ENCODE peak calls at places on chromosomes 1 and 21, in seven cellular contexts. H, T, C, Q, Z, J and L are unnamed samples.

GRCh38 chr1:21816602-21817302 is 4.7 kb downstream of the LDLRAD2 start:
- DNase-seq in C (peak), Q (peak), H (no peak), J (no peak), Z (no peak), T (no peak), L (peak)

GRCh38 chr1:103058393-103058792 is 49.9 kb downstream of the COL11A1 start:
- DNase-seq in Z (no peak), T (no peak), Q (no peak), J (no peak), C (no peak), H (no peak), L (no peak)

GRCh38 chr1:38117444-38117887 is 70.9 kb upstream of the POU3F1 start:
- DNase-seq in Z (no peak), T (no peak), C (no peak), Q (no peak), H (no peak), J (no peak), L (no peak)

GRCh38 chr1:3211996-3212395 is 143.0 kb downstream of the PRDM16 start:
- DNase-seq in H (no peak), Z (no peak), J (no peak), C (no peak), Q (no peak), T (no peak), L (no peak)

GRCh38 chr1:101959456-101959855 is 37.3 kb downstream of the OLFM3 start:
- DNase-seq in Z (no peak), T (no peak), Q (no peak), J (no peak), H (no peak), C (no peak), L (no peak)

GRCh38 chr1:67479146-67479891 is 49.1 kb upstream of the SERBP1 start:
- DNase-seq in C (peak), Q (peak), T (peak), J (no peak), H (no peak), Z (peak), L (no peak)

GRCh38 chr1:44405804-44406743 is 1.0 kb downstream of the RNF220 start:
- DNase-seq in C (no peak), T (no peak), H (no peak), Z (no peak), Q (peak), J (peak), L (no peak)

GRCh38 chr1:25083481-25084345 is 148.6 kb downstream of the SYF2 start:
- DNase-seq in T (no peak), Z (no peak), H (no peak), C (no peak), Q (no peak), J (no peak), L (no peak)

GRCh38 chr1:2929335-2929734 is 91.9 kb upstream of the ACTRT2 start:
- DNase-seq in Z (no peak), C (no peak), H (no peak), T (no peak), Q (no peak), J (no peak), L (no peak)

GRCh38 chr1:98030483-98030882 is 109.6 kb upstream of the DPYD start:
- DNase-seq in C (peak), H (peak), J (no peak), T (no peak), Z (no peak), Q (peak), L (no peak)

GRCh38 chr1:58769809-58770345 is 14.0 kb downstream of the JUN start:
- DNase-seq in Q (no peak), H (no peak), C (peak), J (no peak), T (no peak), Z (no peak), L (no peak)

GRCh38 chr1:9476790-9477463 is 62.3 kb upstream of the SLC25A33 start:
- DNase-seq in J (no peak), Q (no peak), H (no peak), Z (no peak), T (no peak), C (peak), L (no peak)

GRCh38 chr1:108814343-108815125 is 42.4 kb downstream of the AKNAD1 start:
- DNase-seq in T (no peak), Q (no peak), H (no peak), Z (no peak), J (no peak), C (peak), L (no peak)

GRCh38 chr1:2592672-2593071 is 6.1 kb downstream of the PRXL2B start:
- DNase-seq in T (no peak), C (no peak), Z (no peak), Q (no peak), J (no peak), H (no peak), L (no peak)

GRCh38 chr1:103514920-103515503 is 10.5 kb upstream of the RNPC3 start:
- DNase-seq in T (peak), Z (peak), H (no peak), J (peak), C (peak), Q (peak), L (no peak)

GRCh38 chr1:155946633-155947219 is 5.3 kb downstream of the RXFP4 start:
- DNase-seq in J (peak), Z (no peak), T (no peak), Q (no peak), H (no peak), C (no peak), L (no peak)

GRCh38 chr1:8230284-8230605 is 87.7 kb upstream of the SLC45A1 start:
- DNase-seq in Q (no peak), J (no peak), T (no peak), Z (no peak), H (no peak), C (no peak), L (no peak)

GRCh38 chr1:201254625-201255469 is 28.5 kb upstream of the PKP1 start:
- DNase-seq in T (no peak), J (peak), Q (peak), C (peak), H (no peak), Z (peak), L (no peak)

GRCh38 chr1:243549108-243549507 is 293.3 kb downstream of the SDCCAG8 start:
- DNase-seq in J (no peak), H (peak), T (no peak), Q (no peak), Z (no peak), C (peak), L (no peak)

GRCh38 chr1:71089536-71090270 is 8.9 kb upstream of the ZRANB2 start:
- DNase-seq in T (no peak), C (peak), J (no peak), H (peak), Q (no peak), Z (no peak), L (no peak)

GRCh38 chr1:197915217-197915616 is 2.0 kb upstream of the LHX9 start:
- DNase-seq in J (no peak), Q (no peak), Z (peak), T (no peak), H (no peak), C (no peak), L (no peak)

GRCh38 chr1:186044079-186044685 is 310.0 kb downstream of the HMCN1 start:
- DNase-seq in Q (no peak), H (no peak), T (no peak), Z (no peak), C (no peak), J (no peak), L (no peak)

GRCh38 chr1:164754088-164754600 is 195.2 kb downstream of the PBX1 start:
- DNase-seq in Q (no peak), H (no peak), C (peak), J (no peak), T (no peak), Z (no peak), L (no peak)

GRCh38 chr21:40512590-40512989 is 334.4 kb downstream of the DSCAM start:
- DNase-seq in T (no peak), Q (no peak), C (no peak), J (no peak), H (no peak), Z (peak), L (no peak)

GRCh38 chr1:187310038-187310437 is 481.3 kb downstream of the PLA2G4A start:
- DNase-seq in Z (no peak), C (no peak), T (no peak), H (no peak), Q (no peak), J (no peak), L (no peak)

GRCh38 chr1:9730096-9730901 is 78.8 kb downstream of the PIK3CD start:
- DNase-seq in T (no peak), Q (no peak), Z (no peak), C (no peak), H (no peak), J (no peak), L (no peak)